ENCODE peak calls at places on chromosome 21, in five cellular contexts. I is hypothalamus, H is NCI-H1105, E is AG04450, A is Calu3. W is an unnamed sample.

GRCh38 chr21:33402011-33402979 is 918 bp upstream of the IFNGR2 start:
- DNase-seq in I (peak), H (no peak), A (no peak), E (no peak), W (peak)

GRCh38 chr21:46323227-46323709 is 402 bp downstream of the C21orf58 start:
- DNase-seq in H (no peak), A (no peak), I (no peak), E (no peak), W (no peak)

GRCh38 chr21:42925114-42925907 is at the start of gene ERVH48-1:
- DNase-seq in A (no peak), E (no peak), H (no peak), I (no peak), W (no peak)

GRCh38 chr21:39972471-39972870 is 105.2 kb downstream of the PCP4 start:
- DNase-seq in E (no peak), I (no peak), H (no peak), A (no peak), W (no peak)

GRCh38 chr21:29174607-29175013 is 44.2 kb downstream of the MAP3K7CL start:
- DNase-seq in I (no peak), E (no peak), A (no peak), H (no peak), W (no peak)

GRCh38 chr21:46159390-46159789 is 4.0 kb upstream of the FTCD start:
- DNase-seq in H (no peak), E (no peak), A (no peak), I (no peak), W (no peak)

GRCh38 chr21:41247561-41247968 is 69.0 kb upstream of the FAM3B start:
- DNase-seq in I (no peak), H (no peak), A (peak), E (peak), W (no peak)

GRCh38 chr21:45413922-45414321 is 9.0 kb downstream of the COL18A1 start:
- DNase-seq in E (no peak), H (no peak), I (no peak), A (no peak), W (no peak)

GRCh38 chr21:20443558-20444155 is 554.6 kb upstream of the NCAM2 start:
- DNase-seq in H (no peak), I (no peak), E (no peak), A (no peak), W (no peak)

GRCh38 chr21:17585875-17586450 is 26.7 kb downstream of the BTG3 start:
- DNase-seq in E (no peak), I (no peak), A (peak), H (peak), W (no peak)

GRCh38 chr21:34815831-34816700 is 147.3 kb downstream of the CLIC6 start:
- DNase-seq in I (no peak), E (no peak), A (no peak), H (no peak), W (no peak)

GRCh38 chr21:42639646-42640152 is 13.7 kb upstream of the PDE9A start:
- DNase-seq in I (no peak), E (no peak), A (no peak), H (no peak), W (no peak)

W was measured in GM12891.